ENCODE peak calls at places on chromosomes 16 and 17, in nine cellular contexts. C is prostate gland, N is fibroblast of lung, O is neural progenitor cell, S is Peyer's patch, I is body of pancreas, B is endothelial cell of umbilical vein, X is H7, Z is SJSA1. Q is an unnamed sample.

GRCh38 chr17:307741-308507 is 44.7 kb downstream of the RPH3AL start:
- DNase-seq in N (no peak), I (peak; percentile 64), Z (no peak), S (no peak), C (no peak), B (no peak), O (no peak), X (no peak), Q (peak; percentile 11)

GRCh38 chr17:8151120-8151640 is 1.0 kb downstream of the PER1 start:
- DNase-seq in I (peak; percentile 89), Z (peak; percentile 83), X (peak; percentile 93), S (peak; percentile 83), N (peak; percentile 92), B (peak; percentile 92), C (peak; percentile 77), O (peak; percentile 86), Q (peak; percentile 96)

GRCh38 chr16:53518550-53519416 is 15.8 kb upstream of the AKTIP start:
- DNase-seq in Z (no peak), B (peak; percentile 92), I (peak; percentile 36), C (no peak), O (no peak), X (no peak), S (no peak), N (no peak), Q (no peak)

GRCh38 chr17:68381076-68381900 is 76.0 kb downstream of the WIPI1 start:
- DNase-seq in N (peak; percentile 93), B (peak; percentile 46), S (no peak), Z (peak; percentile 97), X (no peak), O (no peak), I (peak; percentile 66), C (no peak), Q (no peak)

GRCh38 chr17:74865504-74866197 is 6.0 kb upstream of the GRIN2C start:
- DNase-seq in S (no peak), I (no peak), N (no peak), B (no peak), C (no peak), O (no peak), Z (no peak), X (peak; percentile 79), Q (no peak)

GRCh38 chr17:41962111-41962510 is 4.5 kb upstream of the CNP start:
- DNase-seq in B (no peak), I (peak; percentile 94), C (no peak), S (no peak), O (no peak), X (peak; percentile 28), Z (no peak), N (no peak), Q (no peak)

GRCh38 chr16:85330694-85331188 is 218.5 kb upstream of the CIBAR2 start:
- DNase-seq in B (no peak), O (peak; percentile 90), X (peak; percentile 88), I (peak; percentile 70), N (peak; percentile 85), Z (peak; percentile 77), C (peak; percentile 23), S (no peak), Q (peak; percentile 81)

GRCh38 chr16:82738699-82739098 is 111.9 kb downstream of the CDH13 start:
- DNase-seq in N (peak; percentile 23), I (no peak), X (no peak), S (no peak), B (peak; percentile 17), Z (no peak), O (no peak), C (no peak), Q (peak; percentile 3)

GRCh38 chr17:18157354-18157985 is 26.2 kb upstream of the ALKBH5 start:
- DNase-seq in I (no peak), Z (no peak), X (no peak), C (no peak), S (no peak), O (no peak), B (no peak), N (no peak), Q (no peak)

GRCh38 chr17:16934133-16934795 is 37.7 kb downstream of the TNFRSF13B start:
- DNase-seq in S (no peak), I (no peak), Z (no peak), N (no peak), B (no peak), O (no peak), X (peak; percentile 16), C (no peak), Q (no peak)

GRCh38 chr17:80826955-80827645 is 164.5 kb upstream of the CHMP6 start:
- DNase-seq in I (peak; percentile 19), B (peak; percentile 95), Z (peak; percentile 85), N (peak; percentile 98), X (peak; percentile 74), C (no peak), O (peak; percentile 39), S (peak; percentile 34), Q (peak; percentile 98)

GRCh38 chr17:82338858-82339633 is 5.5 kb upstream of the SECTM1 start:
- DNase-seq in S (peak; percentile 76), O (peak; percentile 36), C (peak; percentile 75), Z (peak; percentile 84), X (peak; percentile 74), N (peak; percentile 60), B (peak; percentile 59), I (peak; percentile 38), Q (peak; percentile 70)

GRCh38 chr17:38701504-38702165 is 3.4 kb upstream of the MLLT6 start:
- DNase-seq in X (peak; percentile 34), S (no peak), O (no peak), C (no peak), Z (no peak), I (peak; percentile 54), B (peak; percentile 39), N (no peak), Q (peak; percentile 25)

GRCh38 chr16:89696598-89697128 is 4.8 kb downstream of the SPATA2L start:
- DNase-seq in X (peak; percentile 65), C (no peak), B (no peak), N (peak; percentile 18), Z (no peak), I (no peak), O (no peak), S (peak; percentile 50), Q (no peak)

GRCh38 chr17:67139784-67140665 is 95.7 kb downstream of the CACNG1 start:
- DNase-seq in C (no peak), O (peak; percentile 23), S (no peak), N (no peak), I (peak; percentile 92), B (no peak), Z (no peak), X (peak; percentile 9), Q (peak; percentile 64)

GRCh38 chr16:87625241-87625797 is 23.0 kb downstream of the JPH3 start:
- DNase-seq in N (no peak), X (peak; percentile 56), S (no peak), B (no peak), C (no peak), O (no peak), Z (no peak), I (no peak), Q (no peak)
- H3K27me3 ChIP-seq in N (no peaks in the 10 kb centered on the region), X (no peaks in the 10 kb centered on the region), S (no peaks in the 10 kb centered on the region), B (no peaks in the 10 kb centered on the region), C (peaks cover 14% of the 10 kb centered on the region), O (no peaks in the 10 kb centered on the region), Z (peaks cover 15% of the 10 kb centered on the region), I (no peaks in the 10 kb centered on the region), Q (no peaks in the 10 kb centered on the region)

GRCh38 chr17:79189264-79189663 is 114.6 kb downstream of the ENGASE start:
- DNase-seq in I (no peak), Z (no peak), C (no peak), X (no peak), N (no peak), B (no peak), S (no peak), O (no peak), Q (no peak)
- H3K27me3 ChIP-seq in I (no peaks in the 10 kb centered on the region), Z (peaks cover 94% of the 10 kb centered on the region), C (peaks cover 27% of the 10 kb centered on the region), X (peaks cover 10% of the 10 kb centered on the region), N (peaks cover 6% of the 10 kb centered on the region), B (peaks cover 6% of the 10 kb centered on the region), S (peaks cover 3% of the 10 kb centered on the region), O (peaks cover 22% of the 10 kb centered on the region), Q (peaks cover 53% of the 10 kb centered on the region)

DNA sequence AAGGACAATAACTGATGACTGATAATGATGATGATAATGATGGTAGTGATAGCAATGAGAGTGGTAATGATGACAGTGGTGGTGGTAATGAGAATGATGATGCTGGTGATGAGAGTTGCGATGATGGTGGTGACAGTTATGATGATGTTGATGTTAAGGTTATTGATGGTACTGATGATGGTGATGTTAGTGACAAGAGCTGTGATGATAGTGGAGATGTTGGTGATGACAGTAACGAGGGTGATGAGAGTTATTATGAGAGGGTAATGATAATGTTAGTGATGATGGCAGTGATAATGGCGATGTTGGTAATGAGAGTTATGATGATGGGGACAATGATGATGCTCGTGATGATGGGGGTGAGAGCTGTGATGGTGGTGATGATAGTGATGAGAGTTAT is 13.2 kb upstream of the TMEM132E start:
- DNase-seq in I (no peak), Z (no peak), B (no peak), N (no peak), O (no peak), X (no peak), C (no peak), S (no peak), Q (no peak)
- H3K27me3 ChIP-seq in I (no peaks in the 10 kb centered on the region), Z (peaks cover 12% of the 10 kb centered on the region), B (peaks cover 1% of the 10 kb centered on the region), N (no peaks in the 10 kb centered on the region), O (peaks cover 100% of the 10 kb centered on the region), X (peaks cover 8% of the 10 kb centered on the region), C (no peaks in the 10 kb centered on the region), S (no peaks in the 10 kb centered on the region), Q (peaks cover 68% of the 10 kb centered on the region)

GRCh38 chr16:57509231-57509923 is 23.1 kb upstream of the DOK4 start:
- DNase-seq in O (no peak), C (no peak), I (no peak), Z (no peak), B (no peak), S (no peak), N (no peak), X (peak; percentile 32), Q (peak; percentile 55)

GRCh38 chr16:57508084-57508425 is 21.8 kb upstream of the DOK4 start:
- DNase-seq in B (no peak), N (no peak), I (no peak), S (no peak), O (no peak), X (no peak), C (no peak), Z (no peak), Q (no peak)

GRCh38 chr16:57505169-57505568 is 18.9 kb upstream of the DOK4 start:
- DNase-seq in N (no peak), Z (no peak), X (no peak), O (no peak), S (no peak), B (no peak), I (no peak), C (no peak), Q (no peak)

GRCh38 chr16:57510016-57510871 is 24.0 kb upstream of the DOK4 start:
- DNase-seq in N (no peak), I (no peak), B (no peak), Z (no peak), O (no peak), C (no peak), S (no peak), X (peak; percentile 41), Q (no peak)

DNA sequence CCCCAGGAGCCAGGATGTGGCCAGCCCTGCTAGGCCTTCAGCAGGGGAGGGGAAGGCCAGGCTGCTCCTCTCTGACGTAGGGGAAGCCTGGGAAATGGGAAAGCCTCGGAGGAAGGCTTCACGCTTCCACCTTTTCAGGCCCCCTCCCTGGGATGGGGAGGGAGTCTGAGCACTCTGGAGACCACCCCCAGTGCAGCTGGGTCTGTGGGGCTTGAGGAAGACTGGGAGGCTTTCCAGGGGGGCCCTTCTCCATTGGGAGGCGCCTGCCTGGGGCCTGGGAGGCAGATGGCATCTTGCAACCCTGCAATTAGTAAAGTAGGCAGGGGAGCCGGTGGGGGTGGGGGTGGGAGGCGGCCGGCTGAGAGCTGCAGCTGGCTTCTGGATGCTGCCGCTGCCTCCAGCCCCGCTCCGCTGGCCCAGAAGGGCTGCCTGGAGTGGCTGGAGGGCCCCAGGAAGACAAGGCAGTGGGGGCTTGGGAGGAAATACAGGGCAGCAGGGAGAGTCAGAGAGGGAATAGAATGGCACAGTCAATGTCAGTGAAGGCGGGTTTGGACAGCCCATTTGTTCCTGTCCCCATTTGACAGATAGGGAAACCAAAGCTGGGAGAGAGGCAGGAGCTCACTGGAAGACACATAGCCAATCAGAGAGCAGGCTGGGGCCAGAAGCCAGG is 21.3 kb upstream of the DOK4 start:
- DNase-seq in Z (no peak), N (no peak), S (no peak), O (peak; percentile 31), I (no peak), X (peak; percentile 85), C (no peak), B (no peak), Q (no peak)
- H3K27me3 ChIP-seq in Z (no peaks in the 10 kb centered on the region), N (peaks cover 7% of the 10 kb centered on the region), S (no peaks in the 10 kb centered on the region), O (no peaks in the 10 kb centered on the region), I (no peaks in the 10 kb centered on the region), X (no peaks in the 10 kb centered on the region), C (no peaks in the 10 kb centered on the region), B (peaks cover 6% of the 10 kb centered on the region), Q (no peaks in the 10 kb centered on the region)

Q was measured in cardiac muscle cell.